ENCODE peak calls at places on chromosomes 3 and 15, in four cellular contexts. One of them, this sample, is unnamed.

GRCh38 chr3:30689202-30689641 is 82.8 kb downstream of the TGFBR2 start:
- DNase-seq in GM23248: peak; percentile 70
- DNase-seq in fibroblast of lung: peak; percentile 70
- DNase-seq in endothelial cell of umbilical vein: peak; percentile 91
- DNase-seq in this sample: peak; percentile 28

GRCh38 chr15:66859688-66860253 is 157.7 kb downstream of the SMAD6 start:
- DNase-seq in GM23248: no peak
- DNase-seq in fibroblast of lung: no peak
- DNase-seq in endothelial cell of umbilical vein: no peak
- DNase-seq in this sample: no peak

GRCh38 chr3:38916706-38917105 is 100.7 kb upstream of the SCN10A start:
- DNase-seq in GM23248: peak; percentile 59
- DNase-seq in fibroblast of lung: peak; percentile 22
- DNase-seq in endothelial cell of umbilical vein: no peak
- DNase-seq in this sample: peak; percentile 15

GRCh38 chr3:109384164-109384563 is 46.8 kb upstream of the DPPA4 start:
- DNase-seq in GM23248: no peak
- DNase-seq in fibroblast of lung: no peak
- DNase-seq in endothelial cell of umbilical vein: no peak
- DNase-seq in this sample: no peak

GRCh38 chr3:194120789-194121770 is 14.9 kb upstream of the HES1 start:
- DNase-seq in GM23248: no peak
- DNase-seq in fibroblast of lung: no peak
- DNase-seq in endothelial cell of umbilical vein: no peak
- DNase-seq in this sample: no peak

GRCh38 chr3:10274601-10275000 is 18.1 kb downstream of the GHRL start:
- DNase-seq in GM23248: no peak
- DNase-seq in fibroblast of lung: no peak
- DNase-seq in endothelial cell of umbilical vein: no peak
- DNase-seq in this sample: no peak

GRCh38 chr3:149604125-149604851 is 53.5 kb downstream of the WWTR1 start:
- DNase-seq in GM23248: peak; percentile 63
- DNase-seq in fibroblast of lung: peak; percentile 59
- DNase-seq in endothelial cell of umbilical vein: no peak
- DNase-seq in this sample: no peak

GRCh38 chr3:36147934-36148333 is 232.4 kb upstream of the STAC start:
- DNase-seq in GM23248: no peak
- DNase-seq in fibroblast of lung: no peak
- DNase-seq in endothelial cell of umbilical vein: no peak
- DNase-seq in this sample: no peak

GRCh38 chr15:72011291-72011940 is 106.5 kb downstream of the MYO9A start:
- DNase-seq in GM23248: no peak
- DNase-seq in fibroblast of lung: no peak
- DNase-seq in endothelial cell of umbilical vein: no peak
- DNase-seq in this sample: no peak

GRCh38 chr3:39592306-39592705 is 124.8 kb downstream of the MOBP start:
- DNase-seq in GM23248: peak; percentile 3
- DNase-seq in fibroblast of lung: no peak
- DNase-seq in endothelial cell of umbilical vein: no peak
- DNase-seq in this sample: no peak

GRCh38 chr3:147797095-147797494 is 387.9 kb downstream of the ZIC1 start:
- DNase-seq in GM23248: no peak
- DNase-seq in fibroblast of lung: peak; percentile 34
- DNase-seq in endothelial cell of umbilical vein: peak; percentile 64
- DNase-seq in this sample: no peak

GRCh38 chr3:43185656-43186375 is 79.9 kb upstream of the POMGNT2 start:
- DNase-seq in GM23248: peak; percentile 63
- DNase-seq in fibroblast of lung: peak; percentile 2
- DNase-seq in endothelial cell of umbilical vein: peak; percentile 89
- DNase-seq in this sample: no peak

GRCh38 chr3:114584734-114585371 is 291.0 kb downstream of the TIGIT start:
- DNase-seq in GM23248: no peak
- DNase-seq in fibroblast of lung: no peak
- DNase-seq in endothelial cell of umbilical vein: no peak
- DNase-seq in this sample: no peak

GRCh38 chr3:15011174-15011573 is 53.9 kb downstream of the MRPS25 start:
- DNase-seq in GM23248: no peak
- DNase-seq in fibroblast of lung: peak; percentile 33
- DNase-seq in endothelial cell of umbilical vein: no peak
- DNase-seq in this sample: peak; percentile 82

DNA sequence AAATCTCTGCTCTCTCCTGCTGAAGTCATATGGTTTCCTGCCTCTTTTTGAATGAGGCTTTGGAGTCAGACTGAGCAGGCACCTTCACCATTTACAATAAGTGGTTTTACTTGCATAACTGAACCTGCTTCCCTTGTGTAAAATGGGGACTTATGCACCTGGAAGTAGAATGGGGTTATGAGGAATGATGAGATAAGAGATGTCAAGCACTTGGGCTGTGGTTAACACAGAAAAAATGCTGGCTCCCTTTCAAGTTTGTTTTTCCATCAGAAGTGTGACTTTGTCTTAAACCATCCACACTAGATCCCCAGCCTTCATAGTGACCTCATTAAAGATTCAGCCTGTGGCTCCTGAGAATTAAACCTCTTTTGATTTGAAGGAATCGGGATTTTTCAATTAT is 5.2 kb downstream of the EXOSC7 start:
- DNase-seq in GM23248: peak; percentile 36
- DNase-seq in fibroblast of lung: peak; percentile 68
- DNase-seq in endothelial cell of umbilical vein: no peak
- DNase-seq in this sample: peak; percentile 54
- H3K4me2 ChIP-seq in GM23248: no peak overlapping the region
- H3K4me2 ChIP-seq in fibroblast of lung: no peak overlapping the region
- H3K4me2 ChIP-seq in endothelial cell of umbilical vein: no peak overlapping the region
- H3K4me2 ChIP-seq in this sample: peak overlapping the region; percentile 30

GRCh38 chr3:182525975-182526374 is 267.3 kb upstream of the ATP11B start:
- DNase-seq in GM23248: no peak
- DNase-seq in fibroblast of lung: no peak
- DNase-seq in endothelial cell of umbilical vein: no peak
- DNase-seq in this sample: no peak

GRCh38 chr3:182527745-182528144 is 265.6 kb upstream of the ATP11B start:
- DNase-seq in GM23248: no peak
- DNase-seq in fibroblast of lung: peak; percentile 18
- DNase-seq in endothelial cell of umbilical vein: no peak
- DNase-seq in this sample: no peak

GRCh38 chr3:182521339-182521738 is 272.0 kb upstream of the ATP11B start:
- DNase-seq in GM23248: no peak
- DNase-seq in fibroblast of lung: no peak
- DNase-seq in endothelial cell of umbilical vein: no peak
- DNase-seq in this sample: no peak

GRCh38 chr3:182523836-182524235 is 269.5 kb upstream of the ATP11B start:
- DNase-seq in GM23248: no peak
- DNase-seq in fibroblast of lung: no peak
- DNase-seq in endothelial cell of umbilical vein: no peak
- DNase-seq in this sample: peak; percentile 41

DNA sequence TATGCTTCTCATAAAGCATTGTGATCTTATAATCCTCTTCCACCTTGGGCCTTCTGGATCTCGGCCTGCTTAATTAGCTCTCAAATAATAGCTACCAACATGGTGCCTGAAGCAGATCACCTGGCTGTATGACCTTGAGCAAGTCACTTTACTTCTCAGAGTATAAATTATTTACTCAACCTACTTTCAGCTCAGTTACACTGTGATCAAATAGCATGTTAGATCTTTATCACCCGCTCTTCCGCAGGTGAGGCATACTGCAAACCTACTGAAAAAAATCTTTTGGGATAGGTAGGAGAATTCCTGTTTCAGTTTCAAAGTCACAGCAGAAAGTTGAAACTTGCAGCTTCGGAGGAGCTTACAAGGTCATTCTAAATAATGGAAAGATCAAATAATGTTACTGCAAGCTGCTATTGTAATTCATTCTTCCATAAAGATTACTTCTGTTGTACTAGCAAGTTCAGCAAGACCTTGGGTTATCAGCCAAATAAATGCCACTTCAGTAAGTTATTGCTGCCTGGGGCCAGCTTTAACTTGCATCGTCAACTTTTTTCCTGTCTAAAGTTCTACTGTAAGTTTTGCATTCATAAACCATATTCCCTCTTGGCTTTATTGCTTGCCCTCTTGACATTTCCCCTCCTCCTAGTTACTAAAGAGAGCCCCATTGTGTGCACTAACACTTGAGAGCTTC is 268.4 kb upstream of the ATP11B start:
- DNase-seq in GM23248: no peak
- DNase-seq in fibroblast of lung: no peak
- DNase-seq in endothelial cell of umbilical vein: no peak
- DNase-seq in this sample: no peak
- H3K9ac ChIP-seq in GM23248: no peak overlapping the region
- H3K9ac ChIP-seq in fibroblast of lung: no peak overlapping the region
- H3K9ac ChIP-seq in endothelial cell of umbilical vein: no peak overlapping the region
- H3K9ac ChIP-seq in this sample: no peak overlapping the region

GRCh38 chr3:141442421-141442820 is 44.4 kb upstream of the RASA2 start:
- DNase-seq in GM23248: no peak
- DNase-seq in fibroblast of lung: no peak
- DNase-seq in endothelial cell of umbilical vein: no peak
- DNase-seq in this sample: no peak
- H3K4me2 ChIP-seq in GM23248: peak overlapping the region; percentile 44
- H3K4me2 ChIP-seq in fibroblast of lung: peak overlapping the region; percentile 76
- H3K4me2 ChIP-seq in endothelial cell of umbilical vein: no peak overlapping the region
- H3K4me2 ChIP-seq in this sample: no peak overlapping the region

DNA sequence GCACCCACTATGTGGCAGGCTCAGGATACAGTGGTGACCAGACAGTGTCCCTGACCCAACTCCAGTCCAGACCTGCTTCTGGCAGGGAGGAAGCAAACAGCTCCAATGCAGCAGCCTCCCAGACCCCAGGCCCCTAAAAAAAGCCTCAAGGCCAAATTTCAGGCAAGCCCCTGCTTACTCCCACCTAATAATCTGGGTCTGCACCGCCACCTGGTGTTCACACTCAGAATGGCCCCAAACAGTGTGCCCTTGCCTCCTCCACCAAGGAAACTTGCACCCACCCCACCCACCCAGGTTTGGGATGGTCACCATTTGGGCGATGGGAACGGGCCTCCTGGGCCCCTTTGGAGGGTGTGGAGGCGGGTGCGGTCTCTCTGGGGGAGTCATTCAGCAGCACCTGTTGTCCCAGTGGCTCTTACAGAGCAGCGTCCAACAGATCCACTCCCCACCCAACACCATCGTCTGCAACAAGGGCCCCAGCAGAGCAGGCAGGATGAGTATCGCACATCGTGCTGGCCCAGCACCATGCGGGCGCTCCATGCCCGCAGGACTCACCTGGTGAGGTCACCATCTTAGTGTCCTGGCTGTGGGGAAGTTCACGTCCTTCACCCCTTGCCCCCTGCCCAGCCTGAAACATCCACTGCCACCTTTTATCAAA is 17.3 kb downstream of the C3orf18 start:
- DNase-seq in GM23248: peak; percentile 55
- DNase-seq in fibroblast of lung: no peak
- DNase-seq in endothelial cell of umbilical vein: peak; percentile 52
- DNase-seq in this sample: no peak
- H3K9ac ChIP-seq in GM23248: no peak overlapping the region
- H3K9ac ChIP-seq in fibroblast of lung: no peak overlapping the region
- H3K9ac ChIP-seq in endothelial cell of umbilical vein: no peak overlapping the region
- H3K9ac ChIP-seq in this sample: no peak overlapping the region